ENCODE peak calls at places on chromosomes 5 and 9, in ten cellular contexts. One of them, this sample, is unnamed.

GRCh38 chr5:59236448-59236847 is 653.6 kb downstream of the RAB3C start:
- DNase-seq in progenitor cell of endocrine pancreas: no peak
- DNase-seq in effector CD4-positive, alpha-beta T cell: no peak
- DNase-seq in tibial artery: no peak
- DNase-seq in KBM-7: no peak
- DNase-seq in stimulated activated CD4-positive, alpha-beta T cell treated with anti-CD3 and anti-CD28 coated beads, Interleukin-1b, Interleukin-23, amount 100 ng/mL, for 24 hours: no peak
- DNase-seq in DMS153: no peak
- DNase-seq in stimulated activated CD8-positive, alpha-beta memory T cell treated with anti-CD3 and anti-CD28 coated beads, Interleukin-4, amount 100 ng/mL, for 4 hours: no peak
- DNase-seq in mesothelial cell of epicardium: no peak
- DNase-seq in pons: no peak
- DNase-seq in this sample: no peak

GRCh38 chr9:131402738-131403492 is 9.0 kb downstream of the PRRC2B start:
- DNase-seq in stimulated activated CD4-positive, alpha-beta T cell treated with anti-CD3 and anti-CD28 coated beads, Interleukin-1b, Interleukin-23, amount 100 ng/mL, for 24 hours: no peak
- DNase-seq in tibial artery: peak
- DNase-seq in progenitor cell of endocrine pancreas: no peak
- DNase-seq in effector CD4-positive, alpha-beta T cell: no peak
- DNase-seq in DMS153: no peak
- DNase-seq in KBM-7: no peak
- DNase-seq in stimulated activated CD8-positive, alpha-beta memory T cell treated with anti-CD3 and anti-CD28 coated beads, Interleukin-4, amount 100 ng/mL, for 4 hours: no peak
- DNase-seq in pons: peak
- DNase-seq in mesothelial cell of epicardium: no peak
- DNase-seq in this sample: peak

GRCh38 chr9:7507026-7507425 is 292.6 kb downstream of the DMAC1 start:
- DNase-seq in KBM-7: no peak
- DNase-seq in pons: no peak
- DNase-seq in tibial artery: no peak
- DNase-seq in stimulated activated CD8-positive, alpha-beta memory T cell treated with anti-CD3 and anti-CD28 coated beads, Interleukin-4, amount 100 ng/mL, for 4 hours: no peak
- DNase-seq in progenitor cell of endocrine pancreas: no peak
- DNase-seq in DMS153: no peak
- DNase-seq in stimulated activated CD4-positive, alpha-beta T cell treated with anti-CD3 and anti-CD28 coated beads, Interleukin-1b, Interleukin-23, amount 100 ng/mL, for 24 hours: no peak
- DNase-seq in effector CD4-positive, alpha-beta T cell: no peak
- DNase-seq in mesothelial cell of epicardium: no peak
- DNase-seq in this sample: no peak

GRCh38 chr5:78758169-78758839 is 109.7 kb upstream of the LHFPL2 start:
- DNase-seq in DMS153: no peak
- DNase-seq in mesothelial cell of epicardium: no peak
- DNase-seq in effector CD4-positive, alpha-beta T cell: no peak
- DNase-seq in progenitor cell of endocrine pancreas: no peak
- DNase-seq in KBM-7: no peak
- DNase-seq in pons: no peak
- DNase-seq in stimulated activated CD4-positive, alpha-beta T cell treated with anti-CD3 and anti-CD28 coated beads, Interleukin-1b, Interleukin-23, amount 100 ng/mL, for 24 hours: no peak
- DNase-seq in tibial artery: no peak
- DNase-seq in stimulated activated CD8-positive, alpha-beta memory T cell treated with anti-CD3 and anti-CD28 coated beads, Interleukin-4, amount 100 ng/mL, for 4 hours: no peak
- DNase-seq in this sample: no peak

GRCh38 chr9:134915046-134915930 is 2.4 kb downstream of the FCN1 start:
- DNase-seq in effector CD4-positive, alpha-beta T cell: no peak
- DNase-seq in KBM-7: no peak
- DNase-seq in pons: no peak
- DNase-seq in tibial artery: peak
- DNase-seq in stimulated activated CD8-positive, alpha-beta memory T cell treated with anti-CD3 and anti-CD28 coated beads, Interleukin-4, amount 100 ng/mL, for 4 hours: no peak
- DNase-seq in progenitor cell of endocrine pancreas: no peak
- DNase-seq in mesothelial cell of epicardium: peak
- DNase-seq in DMS153: no peak
- DNase-seq in stimulated activated CD4-positive, alpha-beta T cell treated with anti-CD3 and anti-CD28 coated beads, Interleukin-1b, Interleukin-23, amount 100 ng/mL, for 24 hours: no peak
- DNase-seq in this sample: no peak

GRCh38 chr5:151580858-151581257 is 10.3 kb downstream of the FAT2 start:
- DNase-seq in stimulated activated CD8-positive, alpha-beta memory T cell treated with anti-CD3 and anti-CD28 coated beads, Interleukin-4, amount 100 ng/mL, for 4 hours: no peak
- DNase-seq in DMS153: no peak
- DNase-seq in KBM-7: no peak
- DNase-seq in stimulated activated CD4-positive, alpha-beta T cell treated with anti-CD3 and anti-CD28 coated beads, Interleukin-1b, Interleukin-23, amount 100 ng/mL, for 24 hours: no peak
- DNase-seq in mesothelial cell of epicardium: no peak
- DNase-seq in tibial artery: no peak
- DNase-seq in pons: no peak
- DNase-seq in progenitor cell of endocrine pancreas: no peak
- DNase-seq in effector CD4-positive, alpha-beta T cell: no peak
- DNase-seq in this sample: no peak

GRCh38 chr5:133694181-133694831 is 82.0 kb upstream of the FSTL4 start:
- DNase-seq in effector CD4-positive, alpha-beta T cell: no peak
- DNase-seq in pons: no peak
- DNase-seq in stimulated activated CD4-positive, alpha-beta T cell treated with anti-CD3 and anti-CD28 coated beads, Interleukin-1b, Interleukin-23, amount 100 ng/mL, for 24 hours: no peak
- DNase-seq in DMS153: no peak
- DNase-seq in stimulated activated CD8-positive, alpha-beta memory T cell treated with anti-CD3 and anti-CD28 coated beads, Interleukin-4, amount 100 ng/mL, for 4 hours: no peak
- DNase-seq in progenitor cell of endocrine pancreas: no peak
- DNase-seq in KBM-7: no peak
- DNase-seq in tibial artery: peak
- DNase-seq in mesothelial cell of epicardium: no peak
- DNase-seq in this sample: no peak

GRCh38 chr5:155728146-155728856 is 598.7 kb upstream of the SGCD start:
- DNase-seq in tibial artery: no peak
- DNase-seq in progenitor cell of endocrine pancreas: peak
- DNase-seq in stimulated activated CD4-positive, alpha-beta T cell treated with anti-CD3 and anti-CD28 coated beads, Interleukin-1b, Interleukin-23, amount 100 ng/mL, for 24 hours: no peak
- DNase-seq in stimulated activated CD8-positive, alpha-beta memory T cell treated with anti-CD3 and anti-CD28 coated beads, Interleukin-4, amount 100 ng/mL, for 4 hours: no peak
- DNase-seq in effector CD4-positive, alpha-beta T cell: no peak
- DNase-seq in KBM-7: no peak
- DNase-seq in mesothelial cell of epicardium: peak
- DNase-seq in DMS153: peak
- DNase-seq in pons: peak
- DNase-seq in this sample: no peak

GRCh38 chr9:136566899-136567298 is 21.1 kb upstream of the NOTCH1 start:
- DNase-seq in stimulated activated CD4-positive, alpha-beta T cell treated with anti-CD3 and anti-CD28 coated beads, Interleukin-1b, Interleukin-23, amount 100 ng/mL, for 24 hours: no peak
- DNase-seq in pons: peak
- DNase-seq in mesothelial cell of epicardium: no peak
- DNase-seq in tibial artery: peak
- DNase-seq in effector CD4-positive, alpha-beta T cell: no peak
- DNase-seq in DMS153: no peak
- DNase-seq in stimulated activated CD8-positive, alpha-beta memory T cell treated with anti-CD3 and anti-CD28 coated beads, Interleukin-4, amount 100 ng/mL, for 4 hours: no peak
- DNase-seq in KBM-7: no peak
- DNase-seq in progenitor cell of endocrine pancreas: no peak
- DNase-seq in this sample: no peak

GRCh38 chr9:93048706-93049448 is 9.6 kb upstream of the SUSD3 start:
- DNase-seq in DMS153: no peak
- DNase-seq in pons: no peak
- DNase-seq in stimulated activated CD8-positive, alpha-beta memory T cell treated with anti-CD3 and anti-CD28 coated beads, Interleukin-4, amount 100 ng/mL, for 4 hours: no peak
- DNase-seq in progenitor cell of endocrine pancreas: no peak
- DNase-seq in tibial artery: no peak
- DNase-seq in effector CD4-positive, alpha-beta T cell: no peak
- DNase-seq in KBM-7: no peak
- DNase-seq in stimulated activated CD4-positive, alpha-beta T cell treated with anti-CD3 and anti-CD28 coated beads, Interleukin-1b, Interleukin-23, amount 100 ng/mL, for 24 hours: no peak
- DNase-seq in mesothelial cell of epicardium: no peak
- DNase-seq in this sample: no peak

GRCh38 chr9:135552698-135553161 is 6.8 kb downstream of the OBP2A start:
- DNase-seq in effector CD4-positive, alpha-beta T cell: no peak
- DNase-seq in tibial artery: no peak
- DNase-seq in progenitor cell of endocrine pancreas: no peak
- DNase-seq in KBM-7: no peak
- DNase-seq in mesothelial cell of epicardium: no peak
- DNase-seq in stimulated activated CD4-positive, alpha-beta T cell treated with anti-CD3 and anti-CD28 coated beads, Interleukin-1b, Interleukin-23, amount 100 ng/mL, for 24 hours: no peak
- DNase-seq in pons: no peak
- DNase-seq in DMS153: no peak
- DNase-seq in stimulated activated CD8-positive, alpha-beta memory T cell treated with anti-CD3 and anti-CD28 coated beads, Interleukin-4, amount 100 ng/mL, for 4 hours: no peak
- DNase-seq in this sample: no peak

GRCh38 chr5:142011572-142012185 is 1.1 kb downstream of the GNPDA1 start:
- DNase-seq in pons: peak
- DNase-seq in progenitor cell of endocrine pancreas: no peak
- DNase-seq in tibial artery: no peak
- DNase-seq in effector CD4-positive, alpha-beta T cell: no peak
- DNase-seq in KBM-7: no peak
- DNase-seq in stimulated activated CD4-positive, alpha-beta T cell treated with anti-CD3 and anti-CD28 coated beads, Interleukin-1b, Interleukin-23, amount 100 ng/mL, for 24 hours: no peak
- DNase-seq in mesothelial cell of epicardium: no peak
- DNase-seq in stimulated activated CD8-positive, alpha-beta memory T cell treated with anti-CD3 and anti-CD28 coated beads, Interleukin-4, amount 100 ng/mL, for 4 hours: no peak
- DNase-seq in DMS153: no peak
- DNase-seq in this sample: no peak

GRCh38 chr5:95727764-95728191 is 3.4 kb upstream of the RHOBTB3 start:
- DNase-seq in stimulated activated CD8-positive, alpha-beta memory T cell treated with anti-CD3 and anti-CD28 coated beads, Interleukin-4, amount 100 ng/mL, for 4 hours: no peak
- DNase-seq in tibial artery: no peak
- DNase-seq in mesothelial cell of epicardium: no peak
- DNase-seq in effector CD4-positive, alpha-beta T cell: no peak
- DNase-seq in DMS153: peak
- DNase-seq in KBM-7: no peak
- DNase-seq in progenitor cell of endocrine pancreas: no peak
- DNase-seq in pons: no peak
- DNase-seq in stimulated activated CD4-positive, alpha-beta T cell treated with anti-CD3 and anti-CD28 coated beads, Interleukin-1b, Interleukin-23, amount 100 ng/mL, for 24 hours: no peak
- DNase-seq in this sample: no peak

GRCh38 chr5:40716000-40716399 is 36.3 kb downstream of the PTGER4 start:
- DNase-seq in stimulated activated CD4-positive, alpha-beta T cell treated with anti-CD3 and anti-CD28 coated beads, Interleukin-1b, Interleukin-23, amount 100 ng/mL, for 24 hours: no peak
- DNase-seq in tibial artery: no peak
- DNase-seq in progenitor cell of endocrine pancreas: no peak
- DNase-seq in stimulated activated CD8-positive, alpha-beta memory T cell treated with anti-CD3 and anti-CD28 coated beads, Interleukin-4, amount 100 ng/mL, for 4 hours: no peak
- DNase-seq in effector CD4-positive, alpha-beta T cell: no peak
- DNase-seq in KBM-7: no peak
- DNase-seq in pons: peak
- DNase-seq in mesothelial cell of epicardium: no peak
- DNase-seq in DMS153: no peak
- DNase-seq in this sample: no peak

GRCh38 chr5:83377131-83377865 is 94.2 kb upstream of the VCAN start:
- DNase-seq in KBM-7: no peak
- DNase-seq in DMS153: no peak
- DNase-seq in tibial artery: no peak
- DNase-seq in progenitor cell of endocrine pancreas: no peak
- DNase-seq in mesothelial cell of epicardium: no peak
- DNase-seq in pons: no peak
- DNase-seq in stimulated activated CD4-positive, alpha-beta T cell treated with anti-CD3 and anti-CD28 coated beads, Interleukin-1b, Interleukin-23, amount 100 ng/mL, for 24 hours: no peak
- DNase-seq in effector CD4-positive, alpha-beta T cell: no peak
- DNase-seq in stimulated activated CD8-positive, alpha-beta memory T cell treated with anti-CD3 and anti-CD28 coated beads, Interleukin-4, amount 100 ng/mL, for 4 hours: no peak
- DNase-seq in this sample: no peak

GRCh38 chr5:177501874-177502678 is 4.7 kb upstream of the PDLIM7 start:
- DNase-seq in KBM-7: no peak
- DNase-seq in pons: no peak
- DNase-seq in stimulated activated CD8-positive, alpha-beta memory T cell treated with anti-CD3 and anti-CD28 coated beads, Interleukin-4, amount 100 ng/mL, for 4 hours: no peak
- DNase-seq in tibial artery: no peak
- DNase-seq in DMS153: no peak
- DNase-seq in mesothelial cell of epicardium: no peak
- DNase-seq in progenitor cell of endocrine pancreas: no peak
- DNase-seq in effector CD4-positive, alpha-beta T cell: no peak
- DNase-seq in stimulated activated CD4-positive, alpha-beta T cell treated with anti-CD3 and anti-CD28 coated beads, Interleukin-1b, Interleukin-23, amount 100 ng/mL, for 24 hours: no peak
- DNase-seq in this sample: no peak

GRCh38 chr9:21668504-21668903 is 133.9 kb upstream of the MTAP start:
- DNase-seq in mesothelial cell of epicardium: no peak
- DNase-seq in pons: peak
- DNase-seq in stimulated activated CD8-positive, alpha-beta memory T cell treated with anti-CD3 and anti-CD28 coated beads, Interleukin-4, amount 100 ng/mL, for 4 hours: no peak
- DNase-seq in stimulated activated CD4-positive, alpha-beta T cell treated with anti-CD3 and anti-CD28 coated beads, Interleukin-1b, Interleukin-23, amount 100 ng/mL, for 24 hours: no peak
- DNase-seq in effector CD4-positive, alpha-beta T cell: no peak
- DNase-seq in KBM-7: no peak
- DNase-seq in DMS153: no peak
- DNase-seq in tibial artery: no peak
- DNase-seq in progenitor cell of endocrine pancreas: no peak
- DNase-seq in this sample: no peak

GRCh38 chr5:113115956-113116355 is 139.4 kb downstream of the DCP2 start:
- DNase-seq in stimulated activated CD4-positive, alpha-beta T cell treated with anti-CD3 and anti-CD28 coated beads, Interleukin-1b, Interleukin-23, amount 100 ng/mL, for 24 hours: no peak
- DNase-seq in DMS153: no peak
- DNase-seq in KBM-7: no peak
- DNase-seq in pons: no peak
- DNase-seq in tibial artery: no peak
- DNase-seq in progenitor cell of endocrine pancreas: no peak
- DNase-seq in stimulated activated CD8-positive, alpha-beta memory T cell treated with anti-CD3 and anti-CD28 coated beads, Interleukin-4, amount 100 ng/mL, for 4 hours: no peak
- DNase-seq in effector CD4-positive, alpha-beta T cell: no peak
- DNase-seq in mesothelial cell of epicardium: no peak
- DNase-seq in this sample: no peak

GRCh38 chr9:120708526-120709224 is 5.6 kb downstream of the MEGF9 start:
- DNase-seq in tibial artery: no peak
- DNase-seq in KBM-7: no peak
- DNase-seq in effector CD4-positive, alpha-beta T cell: no peak
- DNase-seq in pons: no peak
- DNase-seq in stimulated activated CD8-positive, alpha-beta memory T cell treated with anti-CD3 and anti-CD28 coated beads, Interleukin-4, amount 100 ng/mL, for 4 hours: no peak
- DNase-seq in progenitor cell of endocrine pancreas: no peak
- DNase-seq in stimulated activated CD4-positive, alpha-beta T cell treated with anti-CD3 and anti-CD28 coated beads, Interleukin-1b, Interleukin-23, amount 100 ng/mL, for 24 hours: no peak
- DNase-seq in mesothelial cell of epicardium: no peak
- DNase-seq in DMS153: no peak
- DNase-seq in this sample: no peak

GRCh38 chr5:141084487-141084989 is 9.9 kb upstream of the PCDHB2 start:
- DNase-seq in DMS153: peak
- DNase-seq in tibial artery: peak
- DNase-seq in effector CD4-positive, alpha-beta T cell: peak
- DNase-seq in stimulated activated CD4-positive, alpha-beta T cell treated with anti-CD3 and anti-CD28 coated beads, Interleukin-1b, Interleukin-23, amount 100 ng/mL, for 24 hours: no peak
- DNase-seq in pons: peak
- DNase-seq in stimulated activated CD8-positive, alpha-beta memory T cell treated with anti-CD3 and anti-CD28 coated beads, Interleukin-4, amount 100 ng/mL, for 4 hours: no peak
- DNase-seq in progenitor cell of endocrine pancreas: no peak
- DNase-seq in mesothelial cell of epicardium: no peak
- DNase-seq in KBM-7: no peak
- DNase-seq in this sample: no peak

GRCh38 chr5:116576043-116576713 is 1.6 kb upstream of the SEMA6A start:
- DNase-seq in DMS153: peak
- DNase-seq in pons: no peak
- DNase-seq in stimulated activated CD4-positive, alpha-beta T cell treated with anti-CD3 and anti-CD28 coated beads, Interleukin-1b, Interleukin-23, amount 100 ng/mL, for 24 hours: peak
- DNase-seq in progenitor cell of endocrine pancreas: peak
- DNase-seq in stimulated activated CD8-positive, alpha-beta memory T cell treated with anti-CD3 and anti-CD28 coated beads, Interleukin-4, amount 100 ng/mL, for 4 hours: no peak
- DNase-seq in mesothelial cell of epicardium: peak
- DNase-seq in tibial artery: peak
- DNase-seq in effector CD4-positive, alpha-beta T cell: no peak
- DNase-seq in KBM-7: peak
- DNase-seq in this sample: no peak

GRCh38 chr5:107092695-107093094 is 578.0 kb downstream of the EFNA5 start:
- DNase-seq in stimulated activated CD8-positive, alpha-beta memory T cell treated with anti-CD3 and anti-CD28 coated beads, Interleukin-4, amount 100 ng/mL, for 4 hours: no peak
- DNase-seq in mesothelial cell of epicardium: no peak
- DNase-seq in KBM-7: no peak
- DNase-seq in stimulated activated CD4-positive, alpha-beta T cell treated with anti-CD3 and anti-CD28 coated beads, Interleukin-1b, Interleukin-23, amount 100 ng/mL, for 24 hours: no peak
- DNase-seq in tibial artery: no peak
- DNase-seq in effector CD4-positive, alpha-beta T cell: no peak
- DNase-seq in pons: no peak
- DNase-seq in DMS153: no peak
- DNase-seq in progenitor cell of endocrine pancreas: no peak
- DNase-seq in this sample: no peak

GRCh38 chr5:178348356-178349146 is 115.9 kb upstream of the PHYKPL start:
- DNase-seq in mesothelial cell of epicardium: no peak
- DNase-seq in stimulated activated CD8-positive, alpha-beta memory T cell treated with anti-CD3 and anti-CD28 coated beads, Interleukin-4, amount 100 ng/mL, for 4 hours: no peak
- DNase-seq in progenitor cell of endocrine pancreas: no peak
- DNase-seq in stimulated activated CD4-positive, alpha-beta T cell treated with anti-CD3 and anti-CD28 coated beads, Interleukin-1b, Interleukin-23, amount 100 ng/mL, for 24 hours: no peak
- DNase-seq in pons: no peak
- DNase-seq in tibial artery: no peak
- DNase-seq in effector CD4-positive, alpha-beta T cell: no peak
- DNase-seq in DMS153: no peak
- DNase-seq in KBM-7: no peak
- DNase-seq in this sample: no peak

This sample was measured in thoracic aorta.